ENCODE peak calls at places on chromosomes 4 and X, in nine cellular contexts. N, X, U, C, F, T, Q, A and I are unnamed samples.
A peak's percentile ranks its signal among the peaks of the same experiment; 100 is the strongest.

GRCh38 chrX:68978211-68978780 is 149.5 kb downstream of the EFNB1 start:
- DNase-seq in N (peak; percentile 7), X (peak; percentile 75), U (no peak), C (no peak), F (no peak), T (no peak), Q (no peak), A (no peak), I (no peak)

GRCh38 chr4:17109126-17109525 is 210.7 kb upstream of the LDB2 start:
- DNase-seq in N (peak; percentile 48), X (no peak), U (no peak), C (no peak), F (no peak), T (no peak), Q (no peak), A (no peak), I (no peak)

GRCh38 chr4:18691431-18692200 is 670.1 kb upstream of the LCORL start:
- DNase-seq in N (no peak), X (no peak), U (no peak), C (no peak), F (no peak), T (no peak), Q (no peak), A (no peak), I (no peak)

GRCh38 chr4:84389406-84389805 is 109.7 kb downstream of the NKX6-1 start:
- DNase-seq in N (peak; percentile 37), X (no peak), U (no peak), C (no peak), F (no peak), T (no peak), Q (no peak), A (no peak), I (no peak)

GRCh38 chrX:42269186-42269585 is 345.8 kb upstream of the CASK start:
- DNase-seq in N (peak; percentile 18), X (no peak), U (no peak), C (no peak), F (no peak), T (no peak), Q (peak; percentile 21), A (peak; percentile 1), I (no peak)

GRCh38 chr4:57013529-57014120 is 34.9 kb downstream of the POLR2B start:
- DNase-seq in N (no peak), X (no peak), U (no peak), C (no peak), F (no peak), T (no peak), Q (no peak), A (no peak), I (no peak)

GRCh38 chr4:164304240-164304639 is 449.7 kb upstream of the SMIM31 start:
- DNase-seq in N (peak; percentile 2), X (no peak), U (no peak), C (no peak), F (no peak), T (no peak), Q (no peak), A (no peak), I (no peak)

GRCh38 chr4:184288451-184289178 is 70.9 kb upstream of the ENPP6 start:
- DNase-seq in N (no peak), X (no peak), U (no peak), C (no peak), F (no peak), T (no peak), Q (no peak), A (no peak), I (no peak)

GRCh38 chr4:23877758-23878229 is 12.1 kb downstream of the PPARGC1A start:
- DNase-seq in N (peak; percentile 30), X (no peak), U (no peak), C (no peak), F (peak; percentile 3), T (no peak), Q (no peak), A (no peak), I (no peak)

GRCh38 chr4:184402239-184402638 is 72.1 kb downstream of the IRF2 start:
- DNase-seq in N (no peak), X (no peak), U (no peak), C (no peak), F (no peak), T (no peak), Q (no peak), A (no peak), I (no peak)

GRCh38 chrX:21479695-21480280 is 105.6 kb downstream of the CNKSR2 start:
- DNase-seq in N (peak; percentile 67), X (no peak), U (no peak), C (no peak), F (peak; percentile 67), T (no peak), Q (peak; percentile 18), A (no peak), I (peak; percentile 5)

GRCh38 chr4:76233088-76233487 is 18.4 kb upstream of the FAM47E start:
- DNase-seq in N (no peak), X (no peak), U (no peak), C (no peak), F (no peak), T (no peak), Q (no peak), A (no peak), I (no peak)
- H3K4me3 ChIP-seq in N (no peak overlapping the region), X (no peak overlapping the region), U (no peak overlapping the region), C (no peak overlapping the region), F (no peak overlapping the region), T (no peak overlapping the region), Q (no peak overlapping the region), A (no peak overlapping the region), I (no peak overlapping the region)

GRCh38 chrX:413322-414201 is 26.9 kb upstream of the PPP2R3B start:
- DNase-seq in N (no peak), X (peak; percentile 83), U (peak; percentile 62), C (no peak), F (no peak), T (no peak), Q (no peak), A (peak; percentile 9), I (no peak)
- H3K4me3 ChIP-seq in N (no peak overlapping the region), X (peak overlapping the region; percentile 3), U (no peak overlapping the region), C (no peak overlapping the region), F (no peak overlapping the region), T (peak overlapping the region; percentile 2), Q (no peak overlapping the region), A (peak overlapping the region; percentile 18), I (peak overlapping the region; percentile 12)

GRCh38 chrX:30887288-30887687 is 1.8 kb downstream of the TAB3 start:
- DNase-seq in N (no peak), X (no peak), U (no peak), C (no peak), F (no peak), T (no peak), Q (no peak), A (no peak), I (no peak)
- H3K4me3 ChIP-seq in N (no peak overlapping the region), X (no peak overlapping the region), U (no peak overlapping the region), C (no peak overlapping the region), F (no peak overlapping the region), T (no peak overlapping the region), Q (no peak overlapping the region), A (no peak overlapping the region), I (no peak overlapping the region)

DNA sequence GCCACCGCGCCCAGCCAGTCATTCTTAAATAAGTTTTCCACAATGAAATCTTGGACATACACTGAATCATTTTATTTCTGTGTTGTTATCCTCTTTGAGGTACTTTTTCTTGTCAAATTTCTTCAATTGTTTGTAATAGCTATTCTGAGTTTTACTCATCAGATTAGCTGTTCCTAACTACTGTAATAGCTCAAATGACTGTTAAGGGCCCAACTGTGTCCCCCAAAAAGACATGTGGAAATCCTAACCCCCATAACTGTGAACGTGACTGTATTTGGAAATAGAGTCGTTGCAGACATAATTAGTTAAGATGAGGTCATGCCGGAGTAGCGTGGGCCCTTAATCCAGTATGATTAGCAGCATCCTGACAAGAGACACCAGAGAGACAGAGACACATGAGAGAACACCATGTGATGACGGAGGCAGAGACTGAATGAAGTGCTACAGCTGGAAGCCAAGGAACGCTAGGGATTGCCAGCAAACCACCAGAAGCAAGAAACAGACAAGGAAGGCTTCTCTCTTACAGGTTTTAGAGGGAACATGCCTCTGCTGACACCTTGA is 22.9 kb downstream of the ACOT9 start:
- DNase-seq in N (no peak), X (no peak), U (no peak), C (no peak), F (no peak), T (no peak), Q (no peak), A (no peak), I (no peak)
- H3K4me3 ChIP-seq in N (no peak overlapping the region), X (no peak overlapping the region), U (no peak overlapping the region), C (no peak overlapping the region), F (no peak overlapping the region), T (no peak overlapping the region), Q (no peak overlapping the region), A (no peak overlapping the region), I (no peak overlapping the region)

GRCh38 chr4:1578968-1579833 is 104.9 kb downstream of the FAM53A start:
- DNase-seq in N (peak; percentile 84), X (peak; percentile 93), U (peak; percentile 92), C (no peak), F (peak; percentile 83), T (peak; percentile 94), Q (no peak), A (peak; percentile 19), I (no peak)
- H3K4me3 ChIP-seq in N (peak overlapping the region; percentile 49), X (peak overlapping the region; percentile 66), U (peak overlapping the region; percentile 14), C (peak overlapping the region; percentile 47), F (peak overlapping the region; percentile 60), T (peak overlapping the region; percentile 78), Q (peak overlapping the region; percentile 62), A (peak overlapping the region; percentile 57), I (peak overlapping the region; percentile 59)

GRCh38 chr4:38856046-38856445 is 571 bp downstream of the TLR6 start:
- DNase-seq in N (no peak), X (no peak), U (no peak), C (no peak), F (peak; percentile 39), T (no peak), Q (no peak), A (no peak), I (no peak)
- H3K4me3 ChIP-seq in N (no peak overlapping the region), X (no peak overlapping the region), U (peak overlapping the region; percentile 55), C (peak overlapping the region; percentile 8), F (peak overlapping the region; percentile 49), T (peak overlapping the region; percentile 30), Q (no peak overlapping the region), A (no peak overlapping the region), I (no peak overlapping the region)

DNA sequence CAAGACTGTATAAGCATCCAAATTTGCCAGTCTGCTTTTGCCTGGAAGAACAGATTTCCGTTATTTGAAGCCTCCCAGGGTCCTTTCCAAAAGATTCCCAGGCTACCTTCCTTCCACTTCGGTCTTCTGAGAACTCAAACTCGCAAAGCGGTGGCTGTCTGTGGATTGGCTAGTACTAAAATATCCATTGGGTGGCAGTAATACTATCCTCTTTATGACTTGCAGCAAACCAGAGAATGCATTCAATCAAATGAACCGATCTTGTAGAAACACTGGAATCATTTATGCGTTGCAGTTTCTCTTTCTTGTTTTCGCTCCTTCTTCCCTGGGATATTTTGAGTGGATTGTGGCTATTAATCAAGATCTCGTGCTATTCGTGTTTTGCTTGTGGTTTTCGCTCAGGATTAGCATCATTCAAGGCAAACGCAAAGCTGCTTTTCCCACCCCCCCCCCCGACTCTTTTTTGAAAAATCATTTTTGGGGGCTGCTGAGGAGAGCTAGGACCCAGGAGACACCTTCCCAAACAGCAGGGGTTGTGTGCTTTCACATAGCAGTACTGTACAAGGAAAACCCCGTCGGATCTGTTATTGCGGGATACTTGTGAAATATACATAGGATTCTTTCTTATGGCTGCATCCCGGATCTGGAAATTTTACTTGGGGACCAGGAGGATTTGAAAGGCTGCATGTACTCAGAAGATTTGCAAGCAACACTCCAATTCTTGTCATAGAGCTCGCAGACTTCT is at the start of gene IL1RAPL1:
- DNase-seq in N (peak; percentile 31), X (no peak), U (no peak), C (no peak), F (peak; percentile 23), T (no peak), Q (no peak), A (peak; percentile 18), I (no peak)
- H3K4me3 ChIP-seq in N (peak within 1 kb of the TSS; percentile 21), X (peak within 1 kb of the TSS; percentile 40), U (peak within 1 kb of the TSS; percentile 12), C (peak within 1 kb of the TSS; percentile 47), F (peak within 1 kb of the TSS; percentile 19), T (no peak within 1 kb of the TSS), Q (no peak within 1 kb of the TSS), A (peak within 1 kb of the TSS; percentile 45), I (peak within 1 kb of the TSS; percentile 44)

GRCh38 chr4:150579591-150580234 is 2.2 kb upstream of the MAB21L2 start:
- DNase-seq in N (no peak), X (peak; percentile 76), U (peak; percentile 73), C (no peak), F (no peak), T (peak; percentile 73), Q (no peak), A (no peak), I (no peak)
- H3K4me3 ChIP-seq in N (peak overlapping the region; percentile 34), X (no peak overlapping the region), U (peak overlapping the region; percentile 47), C (peak overlapping the region; percentile 16), F (no peak overlapping the region), T (peak overlapping the region; percentile 2), Q (peak overlapping the region; percentile 42), A (peak overlapping the region; percentile 51), I (peak overlapping the region; percentile 61)